ENCODE peak calls at places on chromosomes 5 and 9, in ten cellular contexts. Y is A549, M is heart right ventricle, L is brain microvascular endothelial cell, K is WTC11, V is GM10248, N is tibial nerve, C is HepG2, S is neural progenitor cell, X is prostate gland. Z is an unnamed sample.

GRCh38 chr9:117718085-117718484 is 13.9 kb downstream of the TLR4 start:
- DNase-seq in Y (no peak), M (no peak), L (no peak), K (no peak), V (peak; percentile 24), N (peak; percentile 28), C (no peak), S (no peak), X (no peak), Z (no peak)

GRCh38 chr5:37786855-37787254 is 53.0 kb downstream of the GDNF start:
- DNase-seq in Y (no peak), M (no peak), L (peak; percentile 20), K (no peak), V (no peak), N (no peak), C (no peak), S (no peak), X (no peak), Z (no peak)

GRCh38 chr5:141681695-141682641 is at the start of gene ARAP3:
- DNase-seq in Y (peak; percentile 69), M (peak; percentile 90), L (peak; percentile 81), K (peak; percentile 76), V (no peak), N (peak; percentile 56), C (peak; percentile 9), S (peak; percentile 87), X (peak; percentile 63), Z (peak; percentile 88)

GRCh38 chr5:132830436-132831094 is at the start of gene SHROOM1:
- DNase-seq in Y (peak; percentile 49), M (peak; percentile 66), L (no peak), K (peak; percentile 59), V (peak; percentile 88), N (no peak), C (peak; percentile 66), S (peak; percentile 76), X (peak; percentile 54), Z (peak; percentile 78)

GRCh38 chr9:112731971-112732370 is 14.1 kb upstream of the INIP start:
- DNase-seq in Y (no peak), M (no peak), L (no peak), K (no peak), V (no peak), N (no peak), C (peak; percentile 92), S (no peak), X (no peak), Z (peak; percentile 69)

GRCh38 chr9:122221223-122221811 is 7.4 kb downstream of the LHX6 start:
- DNase-seq in Y (no peak), M (no peak), L (no peak), K (peak; percentile 64), V (no peak), N (no peak), C (peak; percentile 21), S (peak; percentile 64), X (no peak), Z (no peak)

GRCh38 chr9:137454145-137454505 is 5.0 kb downstream of the NSMF start:
- DNase-seq in Y (no peak), M (peak; percentile 70), L (no peak), K (peak; percentile 81), V (peak; percentile 64), N (no peak), C (no peak), S (peak; percentile 85), X (no peak), Z (peak; percentile 80)

GRCh38 chr9:110950041-110950645 is 88.1 kb downstream of the LPAR1 start:
- DNase-seq in Y (no peak), M (no peak), L (peak; percentile 32), K (no peak), V (no peak), N (no peak), C (no peak), S (no peak), X (no peak), Z (no peak)

GRCh38 chr5:124706729-124707361 is 39.6 kb downstream of the ZNF608 start:
- DNase-seq in Y (no peak), M (peak; percentile 27), L (no peak), K (no peak), V (no peak), N (peak; percentile 13), C (peak; percentile 9), S (no peak), X (no peak), Z (peak; percentile 54)

GRCh38 chr9:112239708-112240107 is 64.6 kb upstream of the SUSD1 start:
- DNase-seq in Y (no peak), M (no peak), L (no peak), K (no peak), V (no peak), N (no peak), C (no peak), S (no peak), X (no peak), Z (no peak)

GRCh38 chr9:136011703-136012496 is 50.7 kb upstream of the UBAC1 start:
- DNase-seq in Y (no peak), M (peak; percentile 88), L (peak; percentile 48), K (peak; percentile 25), V (no peak), N (peak; percentile 76), C (peak; percentile 97), S (no peak), X (no peak), Z (peak; percentile 44)

GRCh38 chr9:117156771-117157535 is 257.9 kb downstream of the ASTN2 start:
- DNase-seq in Y (no peak), M (no peak), L (no peak), K (no peak), V (no peak), N (no peak), C (no peak), S (no peak), X (no peak), Z (no peak)

GRCh38 chr9:77957652-77958051 is 74.0 kb downstream of the GNAQ start:
- DNase-seq in Y (no peak), M (no peak), L (no peak), K (no peak), V (no peak), N (no peak), C (no peak), S (no peak), X (no peak), Z (no peak)

GRCh38 chr5:35151151-35151920 is 79.0 kb downstream of the PRLR start:
- DNase-seq in Y (no peak), M (no peak), L (no peak), K (no peak), V (no peak), N (no peak), C (no peak), S (peak; percentile 11), X (no peak), Z (no peak)

GRCh38 chr9:97615439-97616072 is 17.6 kb downstream of the TSTD2 start:
- DNase-seq in Y (peak; percentile 69), M (no peak), L (peak; percentile 52), K (peak; percentile 64), V (peak; percentile 63), N (peak; percentile 88), C (peak; percentile 39), S (peak; percentile 72), X (peak; percentile 67), Z (peak; percentile 72)

DNA sequence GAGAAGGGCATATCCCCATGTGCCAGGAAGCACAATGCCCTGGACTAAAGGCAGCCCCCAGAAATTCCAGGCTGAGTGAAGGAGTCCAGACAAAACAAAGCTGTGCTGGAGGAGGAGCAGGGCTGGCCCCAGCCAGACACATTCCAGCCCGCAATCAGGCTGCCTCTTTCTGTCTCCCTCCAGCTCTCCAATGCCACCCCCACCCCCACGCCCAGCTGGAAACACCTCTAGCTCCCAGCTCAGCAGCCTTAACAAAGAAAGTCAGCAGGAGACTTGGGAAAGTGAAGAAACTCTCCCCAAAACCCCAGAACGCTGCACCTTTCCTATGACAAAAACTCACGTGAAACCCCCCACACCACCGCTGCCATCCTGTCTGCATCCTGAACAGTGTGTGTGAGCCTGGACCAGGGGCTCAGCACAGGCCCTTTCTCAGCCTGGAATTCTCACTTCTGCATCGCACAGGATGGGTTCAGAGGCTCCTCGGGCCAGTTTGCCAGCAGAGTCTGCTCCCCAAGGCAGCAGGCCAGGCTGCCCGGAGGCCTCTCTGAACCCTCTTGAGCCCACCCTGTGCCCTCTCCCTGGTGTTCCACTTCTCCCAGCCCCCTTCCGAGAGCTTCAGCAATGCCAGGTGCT is 96.2 kb upstream of the ICE1 start:
- DNase-seq in Y (no peak), M (no peak), L (no peak), K (peak; percentile 33), V (no peak), N (no peak), C (no peak), S (peak; percentile 72), X (no peak), Z (no peak)
- TF ChIP-seq CTCF in Y (no peak), M (no peak), L (no peak), K (no peak), V (no peak), N (no peak), C (no peak), S (no peak), X (no peak), Z (no peak)

GRCh38 chr9:100170556-100170955 is 71.5 kb downstream of the INVS start:
- DNase-seq in Y (no peak), M (no peak), L (no peak), K (no peak), V (no peak), N (no peak), C (no peak), S (no peak), X (no peak), Z (no peak)

GRCh38 chr9:100167176-100167575 is 68.1 kb downstream of the INVS start:
- DNase-seq in Y (no peak), M (no peak), L (peak; percentile 20), K (no peak), V (no peak), N (no peak), C (no peak), S (no peak), X (no peak), Z (no peak)

GRCh38 chr9:100170085-100170484 is 71.0 kb downstream of the INVS start:
- DNase-seq in Y (no peak), M (no peak), L (peak; percentile 28), K (no peak), V (no peak), N (no peak), C (no peak), S (no peak), X (no peak), Z (no peak)

GRCh38 chr9:100167912-100168775 is 69.1 kb downstream of the INVS start:
- DNase-seq in Y (no peak), M (no peak), L (peak; percentile 55), K (no peak), V (no peak), N (no peak), C (no peak), S (peak; percentile 60), X (no peak), Z (no peak)
- TF ChIP-seq CTCF in Y (no peak), M (no peak), L (peak; percentile 64), K (no peak), V (no peak), N (no peak), C (no peak), S (no peak), X (no peak), Z (no peak)

GRCh38 chr9:1837453-1838084 is 177.6 kb upstream of the SMARCA2 start:
- DNase-seq in Y (peak; percentile 25), M (no peak), L (no peak), K (peak; percentile 76), V (peak; percentile 51), N (peak; percentile 9), C (peak; percentile 61), S (peak; percentile 81), X (peak; percentile 10), Z (peak; percentile 26)
- TF ChIP-seq CTCF in Y (peak; percentile 32), M (peak; percentile 41), L (no peak), K (peak; percentile 54), V (peak; percentile 48), N (no peak), C (peak; percentile 68), S (peak; percentile 81), X (peak; percentile 20), Z (no peak)

GRCh38 chr5:137075163-137075970 is 423.8 kb downstream of the SPOCK1 start:
- DNase-seq in Y (peak; percentile 82), M (peak; percentile 51), L (no peak), K (peak; percentile 94), V (peak; percentile 69), N (no peak), C (peak; percentile 69), S (peak; percentile 85), X (peak; percentile 44), Z (peak; percentile 82)
- TF ChIP-seq CTCF in Y (peak; percentile 70), M (peak; percentile 60), L (peak; percentile 76), K (peak; percentile 68), V (peak; percentile 54), N (peak; percentile 20), C (peak; percentile 81), S (peak; percentile 89), X (peak; percentile 43), Z (peak; percentile 61)